ENCODE peak calls at places on chromosomes 4 and X, in ten cellular contexts. U is EH, V is MM.1S, H is NCI-H1105, F is amygdala, S is COR-L47, G is ovary, R is HCEC 1CT, M is GM13976, Y is NCI-H187 treated with DMSO at 0.1 percent for 48 hours. A is an unnamed sample.
A peak's percentile ranks its signal among the peaks of the same experiment; 100 is the strongest.

GRCh38 chr4:20890752-20891151 is 190.5 kb downstream of the PACRGL start:
- DNase-seq in H (no peak), G (no peak), F (no peak), R (peak; percentile 18), U (peak; percentile 43), Y (no peak), V (no peak), M (no peak), S (no peak), A (no peak)

GRCh38 chrX:107574054-107574683 is 54.1 kb upstream of the PRPS1 start:
- DNase-seq in M (no peak), V (no peak), F (no peak), R (peak; percentile 84), H (no peak), U (peak; percentile 72), S (no peak), Y (no peak), G (no peak), A (peak; percentile 68)

GRCh38 chrX:39936886-39937770 is 160.6 kb downstream of the BCOR start:
- DNase-seq in V (peak; percentile 69), R (no peak), F (no peak), S (no peak), Y (no peak), U (no peak), M (peak; percentile 49), G (no peak), H (no peak), A (no peak)

GRCh38 chr4:773214-773613 is 52.7 kb downstream of the CPLX1 start:
- DNase-seq in G (no peak), R (no peak), S (no peak), H (no peak), M (no peak), U (no peak), V (no peak), Y (no peak), F (no peak), A (no peak)

GRCh38 chrX:21004835-21005234 is 369.4 kb upstream of the CNKSR2 start:
- DNase-seq in U (peak; percentile 2), F (no peak), H (no peak), Y (no peak), R (peak; percentile 26), G (no peak), S (no peak), M (no peak), V (no peak), A (peak; percentile 2)

GRCh38 chrX:25052798-25053534 is 37.2 kb upstream of the ARX start:
- DNase-seq in U (no peak), F (no peak), S (no peak), M (no peak), R (no peak), V (no peak), H (no peak), Y (no peak), G (no peak), A (no peak)

GRCh38 chr4:172042714-172043114 is 229.5 kb downstream of the GALNTL6 start:
- DNase-seq in G (no peak), H (peak; percentile 52), U (no peak), S (peak; percentile 95), V (no peak), F (no peak), Y (no peak), M (no peak), R (no peak), A (peak; percentile 8)

GRCh38 chr4:169869487-169869886 is 111.7 kb upstream of the HPF1 start:
- DNase-seq in F (no peak), V (no peak), G (no peak), U (peak; percentile 28), H (no peak), R (no peak), S (no peak), Y (no peak), M (no peak), A (no peak)

GRCh38 chrX:107764845-107765608 is 10.6 kb downstream of the TSC22D3 start:
- DNase-seq in Y (no peak), F (no peak), G (no peak), H (no peak), S (no peak), U (no peak), M (no peak), V (no peak), R (no peak), A (no peak)